ENCODE peak calls at places on chromosome 18, in five cellular contexts. One of them, this sample, is unnamed.

GRCh38 chr18:76984193-76985155 is 148.1 kb downstream of the MBP start:
- DNase-seq in stimulated activated CD4-positive, alpha-beta T cell treated with anti-CD3 and anti-CD28 coated beads, Interleukin-12 subunit alpha, Interleukin-12 subunit beta, amount 100 ng/mL, for 24 hours: no peak
- DNase-seq in stimulated activated CD8-positive, alpha-beta memory T cell treated with anti-CD3 and anti-CD28 coated beads, Interleukin-15, amount 100 ng/mL, for 24 hours: no peak
- DNase-seq in fibroblast of pulmonary artery: no peak
- DNase-seq in EL: no peak
- DNase-seq in this sample: no peak

GRCh38 chr18:62524443-62525200 is 1.8 kb downstream of the ZCCHC2 start:
- DNase-seq in stimulated activated CD4-positive, alpha-beta T cell treated with anti-CD3 and anti-CD28 coated beads, Interleukin-12 subunit alpha, Interleukin-12 subunit beta, amount 100 ng/mL, for 24 hours: peak; percentile 37
- DNase-seq in stimulated activated CD8-positive, alpha-beta memory T cell treated with anti-CD3 and anti-CD28 coated beads, Interleukin-15, amount 100 ng/mL, for 24 hours: peak; percentile 29
- DNase-seq in fibroblast of pulmonary artery: peak; percentile 45
- DNase-seq in EL: peak; percentile 64
- DNase-seq in this sample: no peak

GRCh38 chr18:69981948-69982347 is 34.3 kb upstream of the CD226 start:
- DNase-seq in stimulated activated CD4-positive, alpha-beta T cell treated with anti-CD3 and anti-CD28 coated beads, Interleukin-12 subunit alpha, Interleukin-12 subunit beta, amount 100 ng/mL, for 24 hours: no peak
- DNase-seq in stimulated activated CD8-positive, alpha-beta memory T cell treated with anti-CD3 and anti-CD28 coated beads, Interleukin-15, amount 100 ng/mL, for 24 hours: no peak
- DNase-seq in fibroblast of pulmonary artery: no peak
- DNase-seq in EL: no peak
- DNase-seq in this sample: no peak

GRCh38 chr18:6069539-6069938 is 174.2 kb upstream of the TMEM200C start:
- DNase-seq in stimulated activated CD4-positive, alpha-beta T cell treated with anti-CD3 and anti-CD28 coated beads, Interleukin-12 subunit alpha, Interleukin-12 subunit beta, amount 100 ng/mL, for 24 hours: no peak
- DNase-seq in stimulated activated CD8-positive, alpha-beta memory T cell treated with anti-CD3 and anti-CD28 coated beads, Interleukin-15, amount 100 ng/mL, for 24 hours: no peak
- DNase-seq in fibroblast of pulmonary artery: no peak
- DNase-seq in EL: no peak
- DNase-seq in this sample: no peak

GRCh38 chr18:21453512-21453862 is 147.0 kb downstream of the ESCO1 start:
- DNase-seq in stimulated activated CD4-positive, alpha-beta T cell treated with anti-CD3 and anti-CD28 coated beads, Interleukin-12 subunit alpha, Interleukin-12 subunit beta, amount 100 ng/mL, for 24 hours: no peak
- DNase-seq in stimulated activated CD8-positive, alpha-beta memory T cell treated with anti-CD3 and anti-CD28 coated beads, Interleukin-15, amount 100 ng/mL, for 24 hours: no peak
- DNase-seq in fibroblast of pulmonary artery: no peak
- DNase-seq in EL: no peak
- DNase-seq in this sample: no peak

GRCh38 chr18:78977627-78978271 is 1.9 kb upstream of the SALL3 start:
- DNase-seq in stimulated activated CD4-positive, alpha-beta T cell treated with anti-CD3 and anti-CD28 coated beads, Interleukin-12 subunit alpha, Interleukin-12 subunit beta, amount 100 ng/mL, for 24 hours: no peak
- DNase-seq in stimulated activated CD8-positive, alpha-beta memory T cell treated with anti-CD3 and anti-CD28 coated beads, Interleukin-15, amount 100 ng/mL, for 24 hours: no peak
- DNase-seq in fibroblast of pulmonary artery: no peak
- DNase-seq in EL: no peak
- DNase-seq in this sample: no peak

GRCh38 chr18:79975043-79975442 is 10.6 kb downstream of the HSBP1L1 start:
- DNase-seq in stimulated activated CD4-positive, alpha-beta T cell treated with anti-CD3 and anti-CD28 coated beads, Interleukin-12 subunit alpha, Interleukin-12 subunit beta, amount 100 ng/mL, for 24 hours: no peak
- DNase-seq in stimulated activated CD8-positive, alpha-beta memory T cell treated with anti-CD3 and anti-CD28 coated beads, Interleukin-15, amount 100 ng/mL, for 24 hours: no peak
- DNase-seq in fibroblast of pulmonary artery: no peak
- DNase-seq in EL: no peak
- DNase-seq in this sample: no peak

GRCh38 chr18:5463390-5463789 is 80.4 kb downstream of the EPB41L3 start:
- DNase-seq in stimulated activated CD4-positive, alpha-beta T cell treated with anti-CD3 and anti-CD28 coated beads, Interleukin-12 subunit alpha, Interleukin-12 subunit beta, amount 100 ng/mL, for 24 hours: no peak
- DNase-seq in stimulated activated CD8-positive, alpha-beta memory T cell treated with anti-CD3 and anti-CD28 coated beads, Interleukin-15, amount 100 ng/mL, for 24 hours: no peak
- DNase-seq in fibroblast of pulmonary artery: peak; percentile 93
- DNase-seq in EL: no peak
- DNase-seq in this sample: peak; percentile 22

GRCh38 chr18:24600076-24600654 is 139.7 kb downstream of the HRH4 start:
- DNase-seq in stimulated activated CD4-positive, alpha-beta T cell treated with anti-CD3 and anti-CD28 coated beads, Interleukin-12 subunit alpha, Interleukin-12 subunit beta, amount 100 ng/mL, for 24 hours: no peak
- DNase-seq in stimulated activated CD8-positive, alpha-beta memory T cell treated with anti-CD3 and anti-CD28 coated beads, Interleukin-15, amount 100 ng/mL, for 24 hours: no peak
- DNase-seq in fibroblast of pulmonary artery: peak; percentile 76
- DNase-seq in EL: peak; percentile 44
- DNase-seq in this sample: peak; percentile 19

GRCh38 chr18:9849407-9849961 is 36.3 kb upstream of the TXNDC2 start:
- DNase-seq in stimulated activated CD4-positive, alpha-beta T cell treated with anti-CD3 and anti-CD28 coated beads, Interleukin-12 subunit alpha, Interleukin-12 subunit beta, amount 100 ng/mL, for 24 hours: no peak
- DNase-seq in stimulated activated CD8-positive, alpha-beta memory T cell treated with anti-CD3 and anti-CD28 coated beads, Interleukin-15, amount 100 ng/mL, for 24 hours: no peak
- DNase-seq in fibroblast of pulmonary artery: no peak
- DNase-seq in EL: no peak
- DNase-seq in this sample: no peak

GRCh38 chr18:46402945-46403344 is 254.1 kb downstream of the LOXHD1 start:
- DNase-seq in stimulated activated CD4-positive, alpha-beta T cell treated with anti-CD3 and anti-CD28 coated beads, Interleukin-12 subunit alpha, Interleukin-12 subunit beta, amount 100 ng/mL, for 24 hours: no peak
- DNase-seq in stimulated activated CD8-positive, alpha-beta memory T cell treated with anti-CD3 and anti-CD28 coated beads, Interleukin-15, amount 100 ng/mL, for 24 hours: no peak
- DNase-seq in fibroblast of pulmonary artery: no peak
- DNase-seq in EL: no peak
- DNase-seq in this sample: no peak

GRCh38 chr18:76658627-76659026 is 163.6 kb upstream of the ZNF516 start:
- DNase-seq in stimulated activated CD4-positive, alpha-beta T cell treated with anti-CD3 and anti-CD28 coated beads, Interleukin-12 subunit alpha, Interleukin-12 subunit beta, amount 100 ng/mL, for 24 hours: no peak
- DNase-seq in stimulated activated CD8-positive, alpha-beta memory T cell treated with anti-CD3 and anti-CD28 coated beads, Interleukin-15, amount 100 ng/mL, for 24 hours: peak; percentile 1
- DNase-seq in fibroblast of pulmonary artery: no peak
- DNase-seq in EL: no peak
- DNase-seq in this sample: no peak

This sample was measured in non-pigmented ciliary epithelial cell.